ENCODE peak calls at places on chromosomes 13 and 19, in nine cellular contexts. One of them, this sample, is unnamed.

GRCh38 chr19:58317481-58318072 is 9.2 kb upstream of the ZSCAN22 start:
- DNase-seq in pancreas: no peak
- DNase-seq in AG04450: no peak
- DNase-seq in ascending aorta: no peak
- DNase-seq in left ventricle myocardium inferior: no peak
- DNase-seq in upper lobe of left lung: no peak
- DNase-seq in CD4-positive, CD25-positive, alpha-beta regulatory T cell: peak; percentile 10
- DNase-seq in right cardiac atrium: no peak
- DNase-seq in CD8-positive, alpha-beta T cell: no peak
- DNase-seq in this sample: no peak

GRCh38 chr13:91169641-91170040 is 177.8 kb upstream of the MIR17HG start:
- DNase-seq in pancreas: no peak
- DNase-seq in AG04450: no peak
- DNase-seq in ascending aorta: no peak
- DNase-seq in left ventricle myocardium inferior: no peak
- DNase-seq in upper lobe of left lung: no peak
- DNase-seq in CD4-positive, CD25-positive, alpha-beta regulatory T cell: no peak
- DNase-seq in right cardiac atrium: no peak
- DNase-seq in CD8-positive, alpha-beta T cell: no peak
- DNase-seq in this sample: no peak

GRCh38 chr13:101343128-101343787 is 73.0 kb downstream of the NALCN start:
- DNase-seq in pancreas: no peak
- DNase-seq in AG04450: no peak
- DNase-seq in ascending aorta: no peak
- DNase-seq in left ventricle myocardium inferior: no peak
- DNase-seq in upper lobe of left lung: no peak
- DNase-seq in CD4-positive, CD25-positive, alpha-beta regulatory T cell: no peak
- DNase-seq in right cardiac atrium: no peak
- DNase-seq in CD8-positive, alpha-beta T cell: no peak
- DNase-seq in this sample: no peak

GRCh38 chr19:7738023-7738422 is 6.1 kb upstream of the CLEC4G start:
- DNase-seq in pancreas: no peak
- DNase-seq in AG04450: no peak
- DNase-seq in ascending aorta: no peak
- DNase-seq in left ventricle myocardium inferior: no peak
- DNase-seq in upper lobe of left lung: no peak
- DNase-seq in CD4-positive, CD25-positive, alpha-beta regulatory T cell: no peak
- DNase-seq in right cardiac atrium: no peak
- DNase-seq in CD8-positive, alpha-beta T cell: no peak
- DNase-seq in this sample: no peak

GRCh38 chr19:14185158-14185557 is 20.8 kb downstream of the ADGRL1 start:
- DNase-seq in pancreas: no peak
- DNase-seq in AG04450: no peak
- DNase-seq in ascending aorta: no peak
- DNase-seq in left ventricle myocardium inferior: no peak
- DNase-seq in upper lobe of left lung: no peak
- DNase-seq in CD4-positive, CD25-positive, alpha-beta regulatory T cell: no peak
- DNase-seq in right cardiac atrium: no peak
- DNase-seq in CD8-positive, alpha-beta T cell: no peak
- DNase-seq in this sample: no peak

GRCh38 chr13:112370311-112370710 is 5.8 kb upstream of the SPACA7 start:
- DNase-seq in pancreas: no peak
- DNase-seq in AG04450: no peak
- DNase-seq in ascending aorta: no peak
- DNase-seq in left ventricle myocardium inferior: no peak
- DNase-seq in upper lobe of left lung: no peak
- DNase-seq in CD4-positive, CD25-positive, alpha-beta regulatory T cell: no peak
- DNase-seq in right cardiac atrium: no peak
- DNase-seq in CD8-positive, alpha-beta T cell: no peak
- DNase-seq in this sample: no peak

GRCh38 chr19:48569814-48570213 is 17.8 kb downstream of the SULT2B1 start:
- DNase-seq in pancreas: no peak
- DNase-seq in AG04450: no peak
- DNase-seq in ascending aorta: no peak
- DNase-seq in left ventricle myocardium inferior: no peak
- DNase-seq in upper lobe of left lung: no peak
- DNase-seq in CD4-positive, CD25-positive, alpha-beta regulatory T cell: no peak
- DNase-seq in right cardiac atrium: no peak
- DNase-seq in CD8-positive, alpha-beta T cell: no peak
- DNase-seq in this sample: no peak

GRCh38 chr19:52171321-52172169 is at the start of gene ZNF836:
- DNase-seq in pancreas: peak; percentile 85
- DNase-seq in AG04450: no peak
- DNase-seq in ascending aorta: peak; percentile 53
- DNase-seq in left ventricle myocardium inferior: peak; percentile 92
- DNase-seq in upper lobe of left lung: peak; percentile 94
- DNase-seq in CD4-positive, CD25-positive, alpha-beta regulatory T cell: peak; percentile 87
- DNase-seq in right cardiac atrium: peak; percentile 95
- DNase-seq in CD8-positive, alpha-beta T cell: peak; percentile 85
- DNase-seq in this sample: peak; percentile 79

GRCh38 chr13:111668451-111668850 is 348.0 kb downstream of the TEX29 start:
- DNase-seq in pancreas: no peak
- DNase-seq in AG04450: no peak
- DNase-seq in ascending aorta: no peak
- DNase-seq in left ventricle myocardium inferior: no peak
- DNase-seq in upper lobe of left lung: peak; percentile 66
- DNase-seq in CD4-positive, CD25-positive, alpha-beta regulatory T cell: no peak
- DNase-seq in right cardiac atrium: no peak
- DNase-seq in CD8-positive, alpha-beta T cell: no peak
- DNase-seq in this sample: no peak

GRCh38 chr13:78595819-78596700 is 7.3 kb downstream of the POU4F1 start:
- DNase-seq in pancreas: no peak
- DNase-seq in AG04450: no peak
- DNase-seq in ascending aorta: no peak
- DNase-seq in left ventricle myocardium inferior: no peak
- DNase-seq in upper lobe of left lung: peak; percentile 84
- DNase-seq in CD4-positive, CD25-positive, alpha-beta regulatory T cell: no peak
- DNase-seq in right cardiac atrium: peak; percentile 56
- DNase-seq in CD8-positive, alpha-beta T cell: no peak
- DNase-seq in this sample: peak; percentile 27

GRCh38 chr19:15551183-15552004 is 43.1 kb downstream of the CYP4F22 start:
- DNase-seq in pancreas: peak; percentile 12
- DNase-seq in AG04450: no peak
- DNase-seq in ascending aorta: no peak
- DNase-seq in left ventricle myocardium inferior: no peak
- DNase-seq in upper lobe of left lung: peak; percentile 84
- DNase-seq in CD4-positive, CD25-positive, alpha-beta regulatory T cell: peak; percentile 68
- DNase-seq in right cardiac atrium: peak; percentile 60
- DNase-seq in CD8-positive, alpha-beta T cell: peak; percentile 59
- DNase-seq in this sample: no peak

GRCh38 chr13:108276060-108276459 is 6.5 kb downstream of the TNFSF13B start:
- DNase-seq in pancreas: peak; percentile 6
- DNase-seq in AG04450: no peak
- DNase-seq in ascending aorta: no peak
- DNase-seq in left ventricle myocardium inferior: peak; percentile 62
- DNase-seq in upper lobe of left lung: no peak
- DNase-seq in CD4-positive, CD25-positive, alpha-beta regulatory T cell: no peak
- DNase-seq in right cardiac atrium: peak; percentile 92
- DNase-seq in CD8-positive, alpha-beta T cell: no peak
- DNase-seq in this sample: no peak

GRCh38 chr13:30421093-30422055 is 919 bp upstream of the UBE2L5 start:
- DNase-seq in pancreas: peak; percentile 83
- DNase-seq in AG04450: peak; percentile 54
- DNase-seq in ascending aorta: peak; percentile 62
- DNase-seq in left ventricle myocardium inferior: peak; percentile 89
- DNase-seq in upper lobe of left lung: peak; percentile 95
- DNase-seq in CD4-positive, CD25-positive, alpha-beta regulatory T cell: peak; percentile 10
- DNase-seq in right cardiac atrium: peak; percentile 97
- DNase-seq in CD8-positive, alpha-beta T cell: peak; percentile 15
- DNase-seq in this sample: peak; percentile 75

GRCh38 chr19:49328741-49329140 is 3.8 kb upstream of the SLC6A16 start:
- DNase-seq in pancreas: no peak
- DNase-seq in AG04450: no peak
- DNase-seq in ascending aorta: no peak
- DNase-seq in left ventricle myocardium inferior: no peak
- DNase-seq in upper lobe of left lung: no peak
- DNase-seq in CD4-positive, CD25-positive, alpha-beta regulatory T cell: no peak
- DNase-seq in right cardiac atrium: no peak
- DNase-seq in CD8-positive, alpha-beta T cell: no peak
- DNase-seq in this sample: no peak

GRCh38 chr13:79918620-79919019 is 422.3 kb downstream of the SPRY2 start:
- DNase-seq in pancreas: no peak
- DNase-seq in AG04450: no peak
- DNase-seq in ascending aorta: no peak
- DNase-seq in left ventricle myocardium inferior: no peak
- DNase-seq in upper lobe of left lung: no peak
- DNase-seq in CD4-positive, CD25-positive, alpha-beta regulatory T cell: no peak
- DNase-seq in right cardiac atrium: no peak
- DNase-seq in CD8-positive, alpha-beta T cell: no peak
- DNase-seq in this sample: no peak

GRCh38 chr13:73138276-73138950 is 79.6 kb downstream of the KLF5 start:
- DNase-seq in pancreas: no peak
- DNase-seq in AG04450: peak; percentile 54
- DNase-seq in ascending aorta: no peak
- DNase-seq in left ventricle myocardium inferior: no peak
- DNase-seq in upper lobe of left lung: no peak
- DNase-seq in CD4-positive, CD25-positive, alpha-beta regulatory T cell: no peak
- DNase-seq in right cardiac atrium: peak; percentile 40
- DNase-seq in CD8-positive, alpha-beta T cell: no peak
- DNase-seq in this sample: no peak

GRCh38 chr13:76094645-76095044 is 458.5 kb downstream of the LMO7 start:
- DNase-seq in pancreas: no peak
- DNase-seq in AG04450: no peak
- DNase-seq in ascending aorta: no peak
- DNase-seq in left ventricle myocardium inferior: no peak
- DNase-seq in upper lobe of left lung: no peak
- DNase-seq in CD4-positive, CD25-positive, alpha-beta regulatory T cell: no peak
- DNase-seq in right cardiac atrium: no peak
- DNase-seq in CD8-positive, alpha-beta T cell: no peak
- DNase-seq in this sample: no peak

DNA sequence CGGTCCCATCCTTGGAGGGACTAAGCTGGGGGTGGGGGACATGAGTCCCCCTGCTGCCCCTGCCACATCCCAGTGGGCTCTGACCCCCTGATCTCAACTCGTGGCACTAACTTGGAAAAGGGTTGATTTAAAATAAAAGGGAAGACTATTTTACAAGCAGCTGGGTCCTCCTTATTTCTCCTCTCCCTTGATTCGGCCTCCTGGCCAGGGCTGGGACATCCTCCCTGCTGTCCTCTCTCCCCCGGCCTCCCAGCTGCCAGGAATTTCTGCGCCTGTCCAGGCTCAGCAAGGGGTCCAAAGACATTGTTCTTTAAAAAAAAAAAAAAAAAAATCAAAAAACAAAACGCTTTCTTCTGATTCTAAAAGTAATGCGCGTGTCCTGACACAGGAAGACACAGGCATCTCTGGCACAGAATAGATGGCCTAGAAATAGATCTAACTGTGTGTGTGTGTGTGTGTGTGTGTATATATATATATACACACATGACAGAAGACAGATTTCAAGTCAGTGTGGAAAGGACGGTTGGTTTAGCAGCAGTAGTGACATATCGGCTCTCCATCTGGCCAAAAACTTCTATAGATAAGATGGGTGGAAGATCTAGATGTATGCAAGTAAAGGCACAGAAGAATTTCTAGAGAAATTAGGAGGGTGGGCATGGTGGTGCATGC is 12.3 kb upstream of the LENG8 start:
- DNase-seq in pancreas: no peak
- DNase-seq in AG04450: no peak
- DNase-seq in ascending aorta: no peak
- DNase-seq in left ventricle myocardium inferior: no peak
- DNase-seq in upper lobe of left lung: no peak
- DNase-seq in CD4-positive, CD25-positive, alpha-beta regulatory T cell: no peak
- DNase-seq in right cardiac atrium: no peak
- DNase-seq in CD8-positive, alpha-beta T cell: no peak
- DNase-seq in this sample: no peak
- H3K27ac ChIP-seq in pancreas: no peak overlapping the region
- H3K27ac ChIP-seq in AG04450: no peak overlapping the region
- H3K27ac ChIP-seq in ascending aorta: no peak overlapping the region
- H3K27ac ChIP-seq in left ventricle myocardium inferior: peak overlapping the region; percentile 27
- H3K27ac ChIP-seq in upper lobe of left lung: peak overlapping the region; percentile 27
- H3K27ac ChIP-seq in CD4-positive, CD25-positive, alpha-beta regulatory T cell: no peak overlapping the region
- H3K27ac ChIP-seq in right cardiac atrium: no peak overlapping the region
- H3K27ac ChIP-seq in CD8-positive, alpha-beta T cell: no peak overlapping the region
- H3K27ac ChIP-seq in this sample: no peak overlapping the region

GRCh38 chr19:38400361-38400760 is 2.5 kb upstream of the FAM98C start:
- DNase-seq in pancreas: no peak
- DNase-seq in AG04450: no peak
- DNase-seq in ascending aorta: no peak
- DNase-seq in left ventricle myocardium inferior: no peak
- DNase-seq in upper lobe of left lung: no peak
- DNase-seq in CD4-positive, CD25-positive, alpha-beta regulatory T cell: no peak
- DNase-seq in right cardiac atrium: no peak
- DNase-seq in CD8-positive, alpha-beta T cell: no peak
- DNase-seq in this sample: no peak
- H3K27me3 ChIP-seq in pancreas: no peaks in the 10 kb centered on the region
- H3K27me3 ChIP-seq in AG04450: no peaks in the 10 kb centered on the region
- H3K27me3 ChIP-seq in ascending aorta: no peaks in the 10 kb centered on the region
- H3K27me3 ChIP-seq in left ventricle myocardium inferior: peaks cover 63% of the 10 kb centered on the region
- H3K27me3 ChIP-seq in upper lobe of left lung: peaks cover 4% of the 10 kb centered on the region
- H3K27me3 ChIP-seq in CD4-positive, CD25-positive, alpha-beta regulatory T cell: no peaks in the 10 kb centered on the region
- H3K27me3 ChIP-seq in right cardiac atrium: no peaks in the 10 kb centered on the region
- H3K27me3 ChIP-seq in CD8-positive, alpha-beta T cell: no peaks in the 10 kb centered on the region
- H3K27me3 ChIP-seq in this sample: peaks cover 15% of the 10 kb centered on the region

GRCh38 chr19:29128203-29128602 is 84.7 kb downstream of the UQCRFS1 start:
- DNase-seq in pancreas: no peak
- DNase-seq in AG04450: no peak
- DNase-seq in ascending aorta: no peak
- DNase-seq in left ventricle myocardium inferior: no peak
- DNase-seq in upper lobe of left lung: no peak
- DNase-seq in CD4-positive, CD25-positive, alpha-beta regulatory T cell: no peak
- DNase-seq in right cardiac atrium: no peak
- DNase-seq in CD8-positive, alpha-beta T cell: no peak
- DNase-seq in this sample: no peak
- H3K4me3 ChIP-seq in pancreas: no peak overlapping the region
- H3K4me3 ChIP-seq in AG04450: no peak overlapping the region
- H3K4me3 ChIP-seq in ascending aorta: no peak overlapping the region
- H3K4me3 ChIP-seq in left ventricle myocardium inferior: no peak overlapping the region
- H3K4me3 ChIP-seq in upper lobe of left lung: no peak overlapping the region
- H3K4me3 ChIP-seq in CD4-positive, CD25-positive, alpha-beta regulatory T cell: no peak overlapping the region
- H3K4me3 ChIP-seq in right cardiac atrium: no peak overlapping the region
- H3K4me3 ChIP-seq in CD8-positive, alpha-beta T cell: no peak overlapping the region
- H3K4me3 ChIP-seq in this sample: no peak overlapping the region

GRCh38 chr13:95111608-95112007 is 189.6 kb downstream of the ABCC4 start:
- DNase-seq in pancreas: no peak
- DNase-seq in AG04450: no peak
- DNase-seq in ascending aorta: no peak
- DNase-seq in left ventricle myocardium inferior: no peak
- DNase-seq in upper lobe of left lung: no peak
- DNase-seq in CD4-positive, CD25-positive, alpha-beta regulatory T cell: no peak
- DNase-seq in right cardiac atrium: no peak
- DNase-seq in CD8-positive, alpha-beta T cell: no peak
- DNase-seq in this sample: no peak

GRCh38 chr13:95117092-95117491 is 184.2 kb downstream of the ABCC4 start:
- DNase-seq in pancreas: no peak
- DNase-seq in AG04450: no peak
- DNase-seq in ascending aorta: no peak
- DNase-seq in left ventricle myocardium inferior: no peak
- DNase-seq in upper lobe of left lung: no peak
- DNase-seq in CD4-positive, CD25-positive, alpha-beta regulatory T cell: no peak
- DNase-seq in right cardiac atrium: no peak
- DNase-seq in CD8-positive, alpha-beta T cell: no peak
- DNase-seq in this sample: no peak

GRCh38 chr13:95112883-95113282 is 188.4 kb downstream of the ABCC4 start:
- DNase-seq in pancreas: no peak
- DNase-seq in AG04450: no peak
- DNase-seq in ascending aorta: no peak
- DNase-seq in left ventricle myocardium inferior: no peak
- DNase-seq in upper lobe of left lung: no peak
- DNase-seq in CD4-positive, CD25-positive, alpha-beta regulatory T cell: no peak
- DNase-seq in right cardiac atrium: no peak
- DNase-seq in CD8-positive, alpha-beta T cell: no peak
- DNase-seq in this sample: no peak

GRCh38 chr13:95115525-95115924 is 185.7 kb downstream of the ABCC4 start:
- DNase-seq in pancreas: no peak
- DNase-seq in AG04450: no peak
- DNase-seq in ascending aorta: no peak
- DNase-seq in left ventricle myocardium inferior: no peak
- DNase-seq in upper lobe of left lung: no peak
- DNase-seq in CD4-positive, CD25-positive, alpha-beta regulatory T cell: no peak
- DNase-seq in right cardiac atrium: no peak
- DNase-seq in CD8-positive, alpha-beta T cell: no peak
- DNase-seq in this sample: no peak

GRCh38 chr13:95113601-95114000 is 187.7 kb downstream of the ABCC4 start:
- DNase-seq in pancreas: no peak
- DNase-seq in AG04450: no peak
- DNase-seq in ascending aorta: no peak
- DNase-seq in left ventricle myocardium inferior: no peak
- DNase-seq in upper lobe of left lung: no peak
- DNase-seq in CD4-positive, CD25-positive, alpha-beta regulatory T cell: no peak
- DNase-seq in right cardiac atrium: no peak
- DNase-seq in CD8-positive, alpha-beta T cell: no peak
- DNase-seq in this sample: no peak
- H3K27ac ChIP-seq in pancreas: no peak overlapping the region
- H3K27ac ChIP-seq in AG04450: no peak overlapping the region
- H3K27ac ChIP-seq in ascending aorta: no peak overlapping the region
- H3K27ac ChIP-seq in left ventricle myocardium inferior: no peak overlapping the region
- H3K27ac ChIP-seq in upper lobe of left lung: no peak overlapping the region
- H3K27ac ChIP-seq in CD4-positive, CD25-positive, alpha-beta regulatory T cell: no peak overlapping the region
- H3K27ac ChIP-seq in right cardiac atrium: no peak overlapping the region
- H3K27ac ChIP-seq in CD8-positive, alpha-beta T cell: no peak overlapping the region
- H3K27ac ChIP-seq in this sample: no peak overlapping the region

This sample was measured in HL-60.